ENCODE peak calls at places on chromosome 6, in five cellular contexts. G is aorta, B is ovary, V is mesenchymal stem cell, D is MM.1S. H is an unnamed sample. For H3K27me3, the result is how much of the 10 kb centered on the place peaks cover.

GRCh38 chr6:100134703-100135102 is 140.7 kb upstream of the MCHR2 start:
- DNase-seq in V (peak), G (no peak), B (no peak), D (no peak), H (peak)

GRCh38 chr6:25706314-25707014 is 48.1 kb upstream of the SLC17A4 start:
- DNase-seq in B (peak), V (peak), G (no peak), D (no peak), H (no peak)

GRCh38 chr6:84026721-84027164 is 6.8 kb upstream of the MRAP2 start:
- DNase-seq in G (no peak), D (no peak), V (no peak), B (no peak), H (no peak)

GRCh38 chr6:110398778-110399177 is 16.6 kb downstream of the DDO start:
- DNase-seq in V (peak), B (no peak), G (no peak), D (no peak), H (peak)

GRCh38 chr6:31581511-31582229 is 554 bp downstream of the LTB start:
- DNase-seq in B (no peak), D (no peak), V (no peak), G (no peak), H (no peak)

GRCh38 chr6:17983712-17984111 is 3.7 kb downstream of the KIF13A start:
- DNase-seq in D (peak), V (no peak), B (no peak), G (no peak), H (no peak)

GRCh38 chr6:162728177-162728571 is 400 bp downstream of the PACRG start:
- DNase-seq in G (no peak), B (peak), D (no peak), V (no peak), H (no peak)

GRCh38 chr6:21947751-21948386 is 349.0 kb downstream of the PRL start:
- DNase-seq in B (no peak), G (no peak), D (no peak), V (peak), H (peak)

GRCh38 chr6:723540-723939 is 30.6 kb upstream of the EXOC2 start:
- DNase-seq in G (no peak), D (no peak), V (no peak), B (no peak), H (no peak)

GRCh38 chr6:1916334-1916985 is 306.7 kb downstream of the FOXC1 start:
- DNase-seq in D (no peak), B (no peak), G (no peak), V (peak), H (peak)

GRCh38 chr6:105384004-105384403 is 18.9 kb downstream of the PREP start:
- DNase-seq in D (no peak), B (no peak), G (no peak), V (no peak), H (no peak)

GRCh38 chr6:21438986-21439352 is 154.6 kb upstream of the SOX4 start:
- DNase-seq in B (no peak), G (no peak), V (no peak), D (peak), H (no peak)

GRCh38 chr6:2119275-2119674 is 126.1 kb downstream of the GMDS start:
- DNase-seq in D (no peak), G (no peak), B (no peak), V (no peak), H (no peak)

GRCh38 chr6:140708386-140708785 is 1333.9 kb upstream of the CITED2 start:
- DNase-seq in V (peak), B (no peak), G (no peak), D (no peak), H (no peak)

GRCh38 chr6:136959471-136959891 is 37.4 kb downstream of the SLC35D3 start:
- DNase-seq in D (no peak), B (no peak), V (no peak), G (no peak), H (no peak)

GRCh38 chr6:170224694-170225660 is 65.9 kb downstream of the DLL1 start:
- DNase-seq in V (peak), D (no peak), G (no peak), B (no peak), H (peak)

GRCh38 chr6:37018152-37019064 is 13.0 kb downstream of the FGD2 start:
- DNase-seq in D (peak), V (peak), G (peak), B (peak), H (peak)

GRCh38 chr6:137094411-137095008 is 49.7 kb upstream of the IL20RA start:
- DNase-seq in D (peak), B (peak), V (peak), G (peak), H (peak)

GRCh38 chr6:26507658-26508057 is 7.6 kb downstream of the BTN1A1 start:
- DNase-seq in V (no peak), D (no peak), B (no peak), G (no peak), H (no peak)

GRCh38 chr6:105272783-105273182 is 93.0 kb upstream of the POPDC3 start:
- DNase-seq in V (no peak), D (no peak), B (no peak), G (no peak), H (peak)

GRCh38 chr6:89146748-89147715 is 1.2 kb downstream of the PM20D2 start:
- DNase-seq in V (peak), B (no peak), D (peak), G (no peak), H (peak)

DNA sequence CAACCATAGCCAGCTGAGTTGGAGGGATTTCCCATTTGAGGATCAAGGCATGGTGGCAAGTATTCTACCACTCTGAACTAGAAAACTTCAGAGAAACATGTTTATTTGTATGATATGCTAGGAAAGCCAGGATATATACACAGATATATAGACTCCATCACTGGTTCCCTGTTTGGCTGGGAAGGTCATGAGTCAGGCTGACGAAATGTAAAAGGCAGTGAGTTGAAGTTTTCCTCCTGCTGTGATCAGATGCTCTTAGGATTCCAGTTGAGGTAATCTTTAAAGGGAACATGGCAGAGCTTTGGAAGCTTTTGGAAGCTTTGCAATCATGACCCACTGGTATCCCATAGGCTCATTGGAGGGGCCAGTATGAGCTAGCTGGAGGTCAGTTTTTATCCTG is 1369.1 kb downstream of the EPHA7 start:
- DNase-seq in V (peak), G (no peak), D (no peak), B (no peak), H (no peak)
- H3K27me3 ChIP-seq in V (under half), G (under half), D (under half), B (under half), H (under half)

GRCh38 chr6:166541366-166541765 is 45.1 kb downstream of the RAMACL start:
- DNase-seq in B (no peak), D (no peak), G (no peak), V (no peak), H (no peak)

GRCh38 chr6:166544294-166544605 is 42.2 kb downstream of the RAMACL start:
- DNase-seq in G (no peak), B (no peak), D (no peak), V (no peak), H (no peak)

GRCh38 chr6:166543603-166544293 is 42.7 kb downstream of the RAMACL start:
- DNase-seq in G (no peak), V (no peak), D (no peak), B (no peak), H (no peak)

GRCh38 chr6:166541876-166542579 is 44.5 kb downstream of the RAMACL start:
- DNase-seq in G (no peak), D (no peak), B (no peak), V (no peak), H (peak)

GRCh38 chr6:166542580-166542912 is 43.9 kb downstream of the RAMACL start:
- DNase-seq in D (no peak), V (no peak), G (no peak), B (no peak), H (peak)
- H3K4me3 ChIP-seq in D (no peak), V (no peak), G (no peak), B (no peak), H (no peak)

GRCh38 chr6:80144753-80145152 is 38.3 kb downstream of the BCKDHB start:
- DNase-seq in V (no peak), D (no peak), B (no peak), G (no peak), H (no peak)

GRCh38 chr6:80148220-80148619 is 41.7 kb downstream of the BCKDHB start:
- DNase-seq in B (no peak), D (peak), V (no peak), G (no peak), H (no peak)

GRCh38 chr6:80145921-80146320 is 39.5 kb downstream of the BCKDHB start:
- DNase-seq in D (no peak), G (no peak), V (no peak), B (no peak), H (no peak)

GRCh38 chr6:80143312-80143960 is 37.0 kb downstream of the BCKDHB start:
- DNase-seq in D (no peak), V (peak), B (peak), G (peak), H (peak)

GRCh38 chr6:80145509-80145908 is 39.0 kb downstream of the BCKDHB start:
- DNase-seq in G (no peak), D (peak), V (no peak), B (no peak), H (no peak)
- H3K27me3 ChIP-seq in G (under half), D (under half), V (under half), B (under half), H (under half)

GRCh38 chr6:117907600-117908245 is 659 bp downstream of the SLC35F1 start:
- DNase-seq in B (no peak), D (peak), G (no peak), V (peak), H (no peak)

GRCh38 chr6:117909638-117910037 is 2.6 kb downstream of the SLC35F1 start:
- DNase-seq in G (no peak), B (no peak), V (no peak), D (no peak), H (no peak)

GRCh38 chr6:117908246-117909107 is 1.4 kb downstream of the SLC35F1 start:
- DNase-seq in D (no peak), G (no peak), V (no peak), B (no peak), H (no peak)

GRCh38 chr6:117906905-117907599 is at the start of gene SLC35F1:
- DNase-seq in G (no peak), V (peak), D (peak), B (no peak), H (peak)

GRCh38 chr6:117906454-117906904 is 585 bp upstream of the SLC35F1 start:
- DNase-seq in V (no peak), D (peak), G (no peak), B (no peak), H (no peak)
- H3K4me3 ChIP-seq in V (no peak), D (peak), G (peak), B (peak), H (no peak)

GRCh38 chr6:35562060-35562459 is 49.4 kb upstream of the TULP1 start:
- DNase-seq in V (peak), B (no peak), D (no peak), G (no peak), H (peak)

GRCh38 chr6:35566794-35567193 is 54.1 kb upstream of the TULP1 start:
- DNase-seq in B (no peak), V (no peak), D (no peak), G (no peak), H (no peak)

GRCh38 chr6:35568967-35569606 is 56.4 kb upstream of the TULP1 start:
- DNase-seq in B (peak), V (peak), G (peak), D (no peak), H (no peak)

GRCh38 chr6:35561113-35561512 is 48.4 kb upstream of the TULP1 start:
- DNase-seq in V (no peak), G (no peak), B (no peak), D (no peak), H (no peak)

GRCh38 chr6:35564733-35565132 is 52.0 kb upstream of the TULP1 start:
- DNase-seq in V (no peak), G (no peak), D (no peak), B (no peak), H (no peak)
- H3K27me3 ChIP-seq in V (under half), G (under half), D (under half), B (under half), H (under half)

DNA sequence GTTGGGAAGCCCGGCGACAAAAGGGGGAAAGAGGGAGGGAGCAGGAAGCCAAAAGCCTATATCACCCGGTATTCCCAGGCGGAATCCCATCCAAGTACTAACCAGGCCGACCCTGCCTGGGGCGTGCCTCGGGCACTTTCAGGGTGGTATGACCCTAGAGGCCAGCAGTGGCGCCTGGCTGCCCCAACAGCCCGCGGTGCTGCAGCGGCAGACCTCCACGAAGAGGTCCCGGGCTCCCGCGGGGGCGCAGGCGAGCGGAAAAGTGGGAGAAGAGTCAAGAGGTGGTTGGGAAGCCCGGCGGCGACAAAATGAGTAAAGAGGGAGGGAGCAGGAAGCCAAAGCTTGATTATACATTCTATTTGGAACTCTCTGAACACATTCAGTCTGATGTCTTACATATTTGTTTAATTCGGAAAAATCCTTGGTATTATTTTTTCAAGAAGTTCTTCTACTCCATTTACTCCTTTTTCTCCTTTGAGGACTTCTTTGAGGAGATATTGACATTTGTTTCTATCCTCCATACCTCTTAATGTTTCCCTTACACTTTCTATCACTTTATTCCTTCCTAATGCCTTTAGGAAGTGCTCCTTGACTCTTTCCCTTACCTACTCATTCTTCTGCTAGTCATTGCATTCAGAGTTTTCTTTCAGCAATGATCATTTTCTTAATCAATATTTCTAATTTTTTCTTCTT is 11.5 kb downstream of the TREML4 start:
- DNase-seq in B (no peak), G (no peak), V (no peak), D (no peak), H (no peak)
- H3K4me3 ChIP-seq in B (no peak), G (no peak), V (no peak), D (no peak), H (no peak)

H was measured in IMR-90.